ENCODE peak calls at places on chromosomes 7 and 10, in seven cellular contexts. V, C, Q, L, A, U and X are unnamed samples.
A peak's percentile ranks its signal among the peaks of the same experiment; 100 is the strongest.

GRCh38 chr7:79403451-79403850 is 50.0 kb downstream of the MAGI2 start:
- DNase-seq in V (no peak), C (no peak), Q (no peak), L (peak; percentile 51), A (no peak), U (no peak), X (no peak)

GRCh38 chr7:147300293-147300692 is 1183.7 kb downstream of the CNTNAP2 start:
- DNase-seq in V (no peak), C (no peak), Q (no peak), L (no peak), A (no peak), U (no peak), X (no peak)

GRCh38 chr7:1446611-1447032 is 12.6 kb downstream of the MICALL2 start:
- DNase-seq in V (no peak), C (no peak), Q (no peak), L (no peak), A (no peak), U (no peak), X (no peak)

GRCh38 chr7:37196631-37197030 is 252.0 kb downstream of the ELMO1 start:
- DNase-seq in V (no peak), C (no peak), Q (no peak), L (no peak), A (no peak), U (no peak), X (no peak)

GRCh38 chr10:133474027-133474426 is 20.3 kb downstream of the SCART1 start:
- DNase-seq in V (no peak), C (no peak), Q (no peak), L (no peak), A (no peak), U (no peak), X (no peak)

GRCh38 chr10:42988517-42989395 is 88.1 kb upstream of the RET start:
- DNase-seq in V (no peak), C (no peak), Q (no peak), L (no peak), A (no peak), U (no peak), X (peak; percentile 91)

GRCh38 chr10:114881462-114881861 is 56.5 kb upstream of the TRUB1 start:
- DNase-seq in V (no peak), C (peak; percentile 40), Q (no peak), L (no peak), A (no peak), U (no peak), X (no peak)

GRCh38 chr10:22684707-22685106 is 29.7 kb downstream of the PIP4K2A start:
- DNase-seq in V (no peak), C (no peak), Q (no peak), L (no peak), A (no peak), U (no peak), X (no peak)

GRCh38 chr10:117609095-117609821 is 66.7 kb downstream of the EMX2 start:
- DNase-seq in V (no peak), C (peak; percentile 69), Q (no peak), L (peak; percentile 2), A (no peak), U (no peak), X (peak; percentile 33)

GRCh38 chr7:123658023-123658422 is 2.4 kb downstream of the LMOD2 start:
- DNase-seq in V (no peak), C (no peak), Q (no peak), L (no peak), A (no peak), U (no peak), X (no peak)

GRCh38 chr10:36172054-36172531 is 530.0 kb upstream of the FZD8 start:
- DNase-seq in V (no peak), C (no peak), Q (no peak), L (peak; percentile 71), A (no peak), U (no peak), X (no peak)

GRCh38 chr7:95861041-95861440 is 88.7 kb downstream of the DYNC1I1 start:
- DNase-seq in V (no peak), C (no peak), Q (no peak), L (peak; percentile 3), A (no peak), U (no peak), X (no peak)

GRCh38 chr7:138768251-138768650 is 29.5 kb upstream of the TMEM213 start:
- DNase-seq in V (no peak), C (no peak), Q (no peak), L (no peak), A (no peak), U (no peak), X (no peak)

GRCh38 chr7:77417801-77418200 is 1.7 kb upstream of the GSAP start:
- DNase-seq in V (no peak), C (no peak), Q (no peak), L (no peak), A (no peak), U (no peak), X (no peak)

GRCh38 chr10:46033602-46034011 is 3.2 kb upstream of the NCOA4 start:
- DNase-seq in V (no peak), C (peak; percentile 20), Q (no peak), L (peak; percentile 83), A (no peak), U (no peak), X (no peak)

GRCh38 chr10:46035923-46036849 is 5.8 kb upstream of the NCOA4 start:
- DNase-seq in V (no peak), C (peak; percentile 18), Q (no peak), L (no peak), A (no peak), U (no peak), X (no peak)

GRCh38 chr10:46030091-46030937 is at the start of gene NCOA4:
- DNase-seq in V (peak; percentile 99), C (peak; percentile 97), Q (peak; percentile 96), L (peak; percentile 99), A (peak; percentile 96), U (peak; percentile 95), X (peak; percentile 99)

GRCh38 chr10:46028584-46029570 is 1.5 kb downstream of the NCOA4 start:
- DNase-seq in V (no peak), C (no peak), Q (peak; percentile 71), L (peak; percentile 81), A (no peak), U (no peak), X (no peak)

DNA sequence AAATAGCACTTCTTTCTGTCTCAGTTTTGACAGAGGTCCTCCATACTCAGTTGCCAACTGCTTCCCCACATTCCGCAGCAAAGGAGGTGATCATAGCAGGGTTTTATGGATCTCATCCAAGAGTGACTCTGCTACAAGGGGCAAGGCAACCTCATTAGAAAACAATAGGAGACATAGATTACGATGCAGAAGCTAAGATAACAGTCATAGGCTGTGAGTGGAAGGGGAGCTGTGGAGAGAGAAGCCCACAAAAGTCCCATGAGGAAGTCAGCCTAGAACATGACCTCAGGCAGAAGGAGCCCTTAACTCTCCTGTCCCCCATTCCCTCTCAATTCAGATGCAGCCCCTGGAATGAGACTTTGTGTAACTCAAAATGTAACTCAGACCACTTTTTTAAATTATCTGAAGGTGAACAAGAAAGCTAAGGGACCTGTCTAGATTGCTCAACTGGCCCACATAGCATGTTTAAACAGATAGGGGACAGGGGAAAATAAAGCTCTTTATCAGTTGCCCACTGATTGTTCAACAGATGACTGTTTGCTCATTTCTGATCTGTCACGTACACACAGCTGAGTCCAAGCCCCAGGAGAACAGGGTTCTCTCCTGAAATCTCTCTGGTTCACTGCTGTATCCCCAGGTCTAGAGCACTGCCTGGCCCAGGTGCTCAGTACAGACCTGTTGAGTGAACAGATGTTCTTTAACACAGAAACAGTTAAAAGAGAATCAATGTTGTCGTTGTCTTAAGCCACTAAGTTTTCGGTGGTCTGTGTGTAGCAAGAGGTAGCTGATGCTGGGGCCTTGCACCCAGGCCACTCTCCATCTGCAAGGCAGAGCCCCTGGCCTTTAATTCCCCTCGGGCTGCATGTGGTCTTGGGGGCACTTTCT is 1.5 kb upstream of the NCOA4 start:
- DNase-seq in V (no peak), C (no peak), Q (no peak), L (no peak), A (no peak), U (no peak), X (no peak)
- H3K27ac ChIP-seq in V (no peak overlapping the region), C (no peak overlapping the region), Q (no peak overlapping the region), L (no peak overlapping the region), A (peak overlapping the region; percentile 95), U (no peak overlapping the region), X (no peak overlapping the region)

DNA sequence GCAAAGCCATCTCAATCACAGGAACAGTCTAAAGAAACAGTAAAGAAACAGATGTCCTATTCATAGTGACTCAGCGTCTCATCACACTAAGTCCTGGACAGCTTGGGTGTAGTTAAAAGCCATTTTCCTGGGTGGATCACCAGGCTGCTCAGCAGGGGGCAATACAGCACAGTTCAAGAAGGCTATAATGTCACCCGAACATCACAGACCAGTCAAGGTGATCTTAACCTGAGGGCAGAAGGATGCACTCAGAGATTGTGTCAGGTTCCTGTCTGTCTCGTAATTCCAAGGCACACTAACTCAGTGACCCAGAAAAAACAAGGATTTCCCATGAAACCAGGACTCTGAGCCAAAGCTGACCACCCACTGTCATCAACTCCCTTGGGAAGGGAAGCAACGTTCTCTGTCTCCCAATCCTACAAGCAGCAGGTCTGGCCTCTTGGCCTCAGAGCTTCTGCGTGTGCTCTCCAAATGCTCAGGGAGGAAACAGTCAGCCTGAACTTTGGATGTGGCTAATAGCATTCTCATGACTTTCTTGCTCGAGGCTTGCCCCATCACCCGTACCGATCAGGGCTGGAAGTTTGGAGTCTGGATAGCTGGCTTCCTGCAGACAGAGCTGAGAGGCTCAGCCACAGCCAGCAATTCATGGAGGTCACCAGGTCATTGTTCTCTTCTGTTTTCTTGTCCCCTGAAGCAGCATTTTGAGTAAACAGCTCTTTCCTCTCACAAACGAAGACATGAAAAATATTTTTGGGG is 90.4 kb upstream of the FAM171A1 start:
- DNase-seq in V (no peak), C (peak; percentile 33), Q (peak; percentile 22), L (peak; percentile 27), A (no peak), U (no peak), X (no peak)
- TF ChIP-seq CTCF in V (no peak), C (peak; percentile 6), Q (no peak), L (peak; percentile 38), A (no peak), U (no peak), X (no peak)

DNA sequence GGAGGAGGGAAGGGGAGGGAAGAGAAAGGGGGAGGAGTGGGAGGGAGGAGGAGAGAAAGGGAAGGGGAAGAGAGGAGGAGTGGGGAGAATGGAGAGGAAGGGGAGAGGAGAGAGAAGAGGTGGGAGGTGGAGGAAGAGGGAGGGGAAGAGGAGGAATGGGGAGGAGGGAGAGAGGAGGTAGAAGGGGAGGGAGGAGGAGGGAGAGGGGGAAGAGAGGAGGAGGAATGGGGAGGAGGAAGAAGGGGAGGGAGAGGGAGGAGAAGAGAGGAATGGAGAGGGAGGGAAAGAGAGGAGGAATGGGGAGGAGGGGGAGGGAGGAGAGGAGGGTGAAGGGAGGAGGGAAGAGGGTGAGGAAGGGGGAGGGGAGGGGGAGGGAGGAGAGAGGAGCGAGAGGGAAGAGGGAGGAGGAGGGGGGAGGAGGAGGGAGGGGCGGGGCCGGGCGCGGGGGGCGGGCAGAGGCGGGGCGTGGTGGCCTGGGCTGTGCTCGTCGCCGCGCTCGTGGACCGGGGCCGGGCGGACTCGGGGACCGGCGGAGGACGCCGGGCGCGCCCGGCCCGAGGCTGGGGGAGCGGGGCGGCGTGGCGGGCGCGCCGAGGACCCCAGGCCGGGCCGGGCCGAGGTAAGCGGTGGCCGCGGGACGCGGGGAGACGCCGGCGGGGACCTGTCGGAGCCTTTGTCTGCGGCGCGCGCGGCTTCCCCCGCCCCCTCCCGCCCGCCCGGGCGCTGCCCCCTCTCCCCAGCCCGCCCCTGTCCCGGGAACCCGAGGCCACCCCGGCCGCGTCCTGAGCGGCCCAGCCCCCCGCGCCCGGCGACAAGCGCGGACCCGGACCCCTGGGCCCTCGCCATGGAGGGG is at the start of gene SLC29A4:
- DNase-seq in V (no peak), C (no peak), Q (peak; percentile 13), L (no peak), A (peak; percentile 21), U (no peak), X (peak; percentile 57)
- TF ChIP-seq POLR2A in V (no peak), C (no peak), Q (no peak), L (no peak), A (no peak), U (no peak), X (no peak)

GRCh38 chr7:55244346-55244745 is 120.8 kb upstream of the LANCL2 start:
- DNase-seq in V (no peak), C (no peak), Q (no peak), L (peak; percentile 67), A (no peak), U (no peak), X (no peak)
- H3K27ac ChIP-seq in V (no peak overlapping the region), C (no peak overlapping the region), Q (no peak overlapping the region), L (no peak overlapping the region), A (no peak overlapping the region), U (no peak overlapping the region), X (no peak overlapping the region)